ENCODE peak calls at places on chromosome 17, in ten cellular contexts. A is fibroblast of the aortic adventitia, K is AG04449, C is mucosa of descending colon, Y is testis, T is pancreas, L is ascending aorta, N is dorsolateral prefrontal cortex, Q is Caco-2, B is MM.1S. U is an unnamed sample.

GRCh38 chr17:20202141-20202574 is 193.0 kb downstream of the SPECC1 start:
- DNase-seq in A (no peak), K (no peak), C (no peak), Y (no peak), T (no peak), L (no peak), N (no peak), Q (no peak), B (no peak), U (peak)

GRCh38 chr17:235831-236640 is 54.6 kb upstream of the DOC2B start:
- DNase-seq in A (no peak), K (no peak), C (peak), Y (no peak), T (peak), L (peak), N (peak), Q (no peak), B (no peak), U (no peak)

GRCh38 chr17:37856245-37856644 is 68.0 kb upstream of the TBC1D3K start:
- DNase-seq in A (no peak), K (no peak), C (no peak), Y (no peak), T (no peak), L (no peak), N (no peak), Q (no peak), B (no peak), U (no peak)

GRCh38 chr17:55430531-55431228 is 9.0 kb upstream of the MMD start:
- DNase-seq in A (no peak), K (no peak), C (no peak), Y (no peak), T (no peak), L (no peak), N (no peak), Q (no peak), B (no peak), U (peak)

GRCh38 chr17:50868594-50868993 is 2.4 kb upstream of the TOB1 start:
- DNase-seq in A (no peak), K (no peak), C (no peak), Y (no peak), T (no peak), L (no peak), N (no peak), Q (no peak), B (no peak), U (no peak)

GRCh38 chr17:64281962-64282752 is 19.1 kb upstream of the TEX2 start:
- DNase-seq in A (peak), K (no peak), C (peak), Y (peak), T (peak), L (peak), N (peak), Q (peak), B (peak), U (peak)

GRCh38 chr17:30093463-30094147 is 23.0 kb upstream of the NSRP1 start:
- DNase-seq in A (peak), K (no peak), C (no peak), Y (peak), T (no peak), L (peak), N (no peak), Q (peak), B (peak), U (peak)

GRCh38 chr17:5580367-5580766 is 3.9 kb downstream of the NLRP1 start:
- DNase-seq in A (peak), K (no peak), C (no peak), Y (no peak), T (no peak), L (no peak), N (no peak), Q (no peak), B (peak), U (no peak)

GRCh38 chr17:14374268-14374667 is 73.4 kb downstream of the HS3ST3B1 start:
- DNase-seq in A (no peak), K (no peak), C (no peak), Y (no peak), T (no peak), L (no peak), N (no peak), Q (no peak), B (no peak), U (no peak)

GRCh38 chr17:35766903-35767510 is 6.3 kb downstream of the C17orf50 start:
- DNase-seq in A (peak), K (no peak), C (no peak), Y (no peak), T (no peak), L (no peak), N (no peak), Q (peak), B (peak), U (peak)

DNA sequence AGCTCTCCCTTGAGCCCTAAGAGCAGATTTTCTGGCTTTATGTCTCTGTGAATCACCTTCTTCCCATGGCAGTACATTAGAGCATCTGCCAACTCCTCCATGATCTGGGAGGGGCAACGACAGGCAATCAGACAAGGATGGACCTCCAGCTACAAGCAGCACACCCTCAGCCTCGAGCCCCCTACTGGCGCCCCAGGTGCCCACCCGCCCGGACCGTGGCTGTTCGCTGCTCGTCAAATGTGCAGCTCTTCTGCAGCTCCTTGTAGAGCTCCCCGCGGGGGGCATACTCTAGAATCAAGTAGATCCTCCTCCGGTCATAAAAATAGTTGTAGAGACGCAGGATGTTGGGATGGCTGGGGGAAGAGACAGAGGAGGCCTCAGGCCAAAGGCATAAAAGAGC is 3.8 kb downstream of the AURKB start:
- DNase-seq in A (no peak), K (no peak), C (no peak), Y (no peak), T (no peak), L (no peak), N (no peak), Q (no peak), B (no peak), U (no peak)
- H3K4me3 ChIP-seq in A (no peak), K (no peak), C (no peak), Y (no peak), T (no peak), L (no peak), N (no peak), Q (no peak), B (no peak), U (no peak)

GRCh38 chr17:82212331-82213250 is at the start of gene CCDC57:
- DNase-seq in A (peak), K (no peak), C (peak), Y (peak), T (peak), L (peak), N (peak), Q (peak), B (peak), U (peak)
- TF ChIP-seq CTCF in A (no peak), K (no peak), C (no peak), Y (peak), T (no peak), L (peak), N (peak), Q (no peak), B (no peak), U (no peak)

GRCh38 chr17:7982666-7983065 is 19.7 kb upstream of the GUCY2D start:
- DNase-seq in A (peak), K (no peak), C (no peak), Y (no peak), T (no peak), L (peak), N (no peak), Q (no peak), B (no peak), U (peak)
- H3K4me3 ChIP-seq in A (no peak), K (no peak), C (no peak), Y (no peak), T (no peak), L (no peak), N (no peak), Q (no peak), B (no peak), U (no peak)

GRCh38 chr17:68512247-68512966 is at the start of gene PRKAR1A:
- DNase-seq in A (peak), K (peak), C (peak), Y (peak), T (peak), L (peak), N (peak), Q (peak), B (peak), U (peak)
- TF ChIP-seq CTCF in A (no peak), K (no peak), C (no peak), Y (peak), T (no peak), L (no peak), N (peak), Q (no peak), B (no peak), U (no peak)

GRCh38 chr17:62627904-62628603 is 584 bp downstream of the MRC2 start:
- DNase-seq in A (peak), K (no peak), C (peak), Y (peak), T (no peak), L (peak), N (no peak), Q (no peak), B (no peak), U (peak)
- H3K4me3 ChIP-seq in A (peak), K (peak), C (peak), Y (peak), T (peak), L (peak), N (peak), Q (peak), B (peak), U (peak)

GRCh38 chr17:11296994-11297393 is 56.0 kb downstream of the SHISA6 start:
- DNase-seq in A (no peak), K (no peak), C (no peak), Y (no peak), T (no peak), L (no peak), N (no peak), Q (no peak), B (no peak), U (no peak)
- TF ChIP-seq CTCF in A (no peak), K (no peak), C (no peak), Y (no peak), T (peak), L (no peak), N (peak), Q (peak), B (peak), U (no peak)

GRCh38 chr17:6654816-6655731 is 3.5 kb downstream of the C17orf100 start:
- DNase-seq in A (no peak), K (no peak), C (peak), Y (no peak), T (peak), L (no peak), N (no peak), Q (no peak), B (no peak), U (peak)
- H3K4me3 ChIP-seq in A (no peak), K (no peak), C (no peak), Y (no peak), T (no peak), L (no peak), N (no peak), Q (no peak), B (no peak), U (peak)

DNA sequence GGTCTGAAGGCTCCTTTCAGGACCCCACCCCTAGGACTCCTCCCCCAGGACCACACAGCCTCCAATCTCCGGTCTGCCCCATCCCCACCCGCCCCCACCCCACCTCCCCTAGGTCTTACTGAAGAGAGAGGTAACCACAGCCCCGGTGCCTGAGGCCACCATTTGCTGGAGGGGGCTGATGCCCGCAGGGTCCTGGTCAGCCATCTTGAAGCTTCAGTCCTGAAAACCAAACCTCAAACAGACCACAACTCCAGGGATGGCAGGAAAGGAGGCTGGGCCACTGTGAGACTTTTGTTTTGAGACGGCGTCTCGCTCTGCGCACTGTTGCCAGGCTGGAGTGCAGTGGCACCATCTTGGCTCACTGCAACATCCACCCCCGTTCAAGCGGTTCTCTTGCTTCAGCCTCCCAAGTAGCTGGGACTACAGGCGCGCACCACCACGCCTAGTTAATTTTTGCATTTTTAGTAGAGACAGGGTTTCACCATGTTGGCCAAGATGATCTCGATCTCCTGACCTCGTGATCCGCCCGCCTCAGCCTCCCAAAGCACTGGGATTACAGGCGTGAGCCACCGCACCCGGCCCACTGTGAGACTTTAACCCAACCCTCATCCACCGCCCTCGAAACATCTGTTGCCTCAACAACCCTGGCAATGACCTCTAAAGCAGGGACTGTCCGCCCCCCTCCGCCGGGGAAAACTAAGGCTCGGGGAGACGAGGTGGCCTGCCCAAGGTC is 1.1 kb downstream of the SLC25A39 start:
- DNase-seq in A (no peak), K (no peak), C (no peak), Y (no peak), T (peak), L (no peak), N (no peak), Q (no peak), B (no peak), U (no peak)
- TF ChIP-seq CTCF in A (no peak), K (no peak), C (no peak), Y (no peak), T (no peak), L (no peak), N (no peak), Q (no peak), B (no peak), U (no peak)

GRCh38 chr17:69230939-69231338 is 2.3 kb upstream of the ABCA10 start:
- DNase-seq in A (no peak), K (no peak), C (no peak), Y (no peak), T (no peak), L (no peak), N (no peak), Q (no peak), B (no peak), U (no peak)
- H3K4me3 ChIP-seq in A (no peak), K (no peak), C (no peak), Y (no peak), T (no peak), L (no peak), N (no peak), Q (no peak), B (no peak), U (no peak)

U was measured in epithelial cell of esophagus.